ENCODE peak calls at places on chromosomes 2 and 18, in seven cellular contexts. D is GM13977, Z is body of pancreas, M is neural crest cell, L is AG10803, J is prostate gland, S is GM06990. O is an unnamed sample.

GRCh38 chr2:162221064-162221463 is 22.2 kb downstream of the FAP start:
- DNase-seq in D (peak; percentile 56), Z (peak; percentile 78), M (peak; percentile 47), L (peak; percentile 41), J (peak; percentile 20), S (peak; percentile 37), O (peak; percentile 73)

GRCh38 chr2:187655001-187655400 is 100.8 kb upstream of the TFPI start:
- DNase-seq in D (no peak), Z (no peak), M (no peak), L (no peak), J (no peak), S (no peak), O (no peak)

GRCh38 chr2:176854062-176854461 is 358.5 kb upstream of the HNRNPA3 start:
- DNase-seq in D (no peak), Z (no peak), M (no peak), L (no peak), J (no peak), S (no peak), O (no peak)

GRCh38 chr18:48897531-48897930 is 53.2 kb downstream of the SMAD7 start:
- DNase-seq in D (no peak), Z (no peak), M (no peak), L (peak; percentile 45), J (no peak), S (no peak), O (no peak)

GRCh38 chr2:33215299-33215698 is 261.1 kb upstream of the RASGRP3 start:
- DNase-seq in D (no peak), Z (peak; percentile 21), M (no peak), L (peak; percentile 92), J (no peak), S (no peak), O (no peak)

GRCh38 chr2:187541086-187542085 is 12.8 kb downstream of the TFPI start:
- DNase-seq in D (no peak), Z (peak; percentile 14), M (no peak), L (peak; percentile 92), J (no peak), S (no peak), O (no peak)

GRCh38 chr2:197322729-197323720 is 12.4 kb upstream of the ANKRD44 start:
- DNase-seq in D (no peak), Z (no peak), M (no peak), L (no peak), J (no peak), S (no peak), O (no peak)

GRCh38 chr2:74497777-74498499 is 1.5 kb downstream of the LBX2 start:
- DNase-seq in D (no peak), Z (peak; percentile 52), M (no peak), L (no peak), J (no peak), S (no peak), O (peak; percentile 55)

GRCh38 chr2:62304429-62305417 is 108.8 kb downstream of the B3GNT2 start:
- DNase-seq in D (no peak), Z (peak; percentile 43), M (no peak), L (peak; percentile 50), J (peak; percentile 28), S (peak; percentile 53), O (no peak)

GRCh38 chr18:27665264-27665799 is 480.2 kb upstream of the CHST9 start:
- DNase-seq in D (no peak), Z (no peak), M (no peak), L (no peak), J (no peak), S (no peak), O (no peak)

GRCh38 chr18:63302647-63303405 is 16.7 kb downstream of the BCL2 start:
- DNase-seq in D (no peak), Z (no peak), M (no peak), L (no peak), J (no peak), S (no peak), O (no peak)

GRCh38 chr18:75408554-75409506 is 18.7 kb downstream of the SMIM21 start:
- DNase-seq in D (no peak), Z (no peak), M (no peak), L (peak; percentile 96), J (no peak), S (no peak), O (no peak)

GRCh38 chr2:240095556-240096523 is 40.3 kb downstream of the COPS9 start:
- DNase-seq in D (no peak), Z (no peak), M (no peak), L (no peak), J (no peak), S (no peak), O (no peak)

GRCh38 chr2:240890691-240891090 is 5.3 kb downstream of the MAB21L4 start:
- DNase-seq in D (no peak), Z (no peak), M (no peak), L (no peak), J (no peak), S (no peak), O (no peak)

GRCh38 chr2:119311371-119311770 is 55.3 kb downstream of the C2orf76 start:
- DNase-seq in D (no peak), Z (no peak), M (no peak), L (no peak), J (no peak), S (no peak), O (no peak)

GRCh38 chr2:230234122-230234722 is 8.7 kb downstream of the SP140 start:
- DNase-seq in D (no peak), Z (no peak), M (no peak), L (no peak), J (no peak), S (no peak), O (no peak)

GRCh38 chr18:75607701-75608100 is 180.2 kb upstream of the SMIM21 start:
- DNase-seq in D (no peak), Z (no peak), M (no peak), L (peak; percentile 81), J (no peak), S (no peak), O (no peak)

GRCh38 chr2:65315042-65315441 is 87.4 kb downstream of the ACTR2 start:
- DNase-seq in D (no peak), Z (no peak), M (no peak), L (no peak), J (no peak), S (no peak), O (no peak)

GRCh38 chr2:25885933-25886332 is 7.6 kb upstream of the ASXL2 start:
- DNase-seq in D (no peak), Z (no peak), M (no peak), L (peak; percentile 34), J (no peak), S (no peak), O (no peak)

GRCh38 chr2:127174176-127174575 is 45.9 kb downstream of the CYP27C1 start:
- DNase-seq in D (no peak), Z (no peak), M (no peak), L (no peak), J (no peak), S (no peak), O (peak; percentile 38)

GRCh38 chr2:113117594-113118262 is 9.7 kb upstream of the IL1RN start:
- DNase-seq in D (no peak), Z (peak; percentile 30), M (no peak), L (peak; percentile 97), J (peak; percentile 93), S (no peak), O (no peak)

GRCh38 chr18:22176282-22176621 is 6.9 kb downstream of the GATA6 start:
- DNase-seq in D (no peak), Z (no peak), M (no peak), L (no peak), J (no peak), S (no peak), O (no peak)

GRCh38 chr2:112794131-112794733 is 9.9 kb upstream of the IL1A start:
- DNase-seq in D (peak; percentile 31), Z (peak; percentile 56), M (no peak), L (peak; percentile 95), J (peak; percentile 10), S (peak; percentile 38), O (peak; percentile 39)

GRCh38 chr2:226080323-226080722 is 680.8 kb downstream of the NYAP2 start:
- DNase-seq in D (no peak), Z (no peak), M (no peak), L (peak; percentile 74), J (no peak), S (no peak), O (no peak)

GRCh38 chr2:70851704-70852103 is 16.1 kb upstream of the CD207 start:
- DNase-seq in D (no peak), Z (no peak), M (no peak), L (no peak), J (no peak), S (peak; percentile 44), O (peak; percentile 67)

GRCh38 chr2:36670881-36671595 is 25.5 kb upstream of the VIT start:
- DNase-seq in D (no peak), Z (no peak), M (no peak), L (peak; percentile 69), J (no peak), S (no peak), O (no peak)

GRCh38 chr2:96143231-96143847 is 1.9 kb downstream of the DUSP2 start:
- DNase-seq in D (no peak), Z (peak; percentile 4), M (no peak), L (no peak), J (no peak), S (no peak), O (no peak)

GRCh38 chr2:238786792-238787490 is 60.9 kb upstream of the TWIST2 start:
- DNase-seq in D (no peak), Z (no peak), M (no peak), L (peak; percentile 87), J (no peak), S (no peak), O (no peak)
- TF ChIP-seq CTCF in D (no peak), Z (no peak), M (no peak), L (no peak), J (no peak), S (no peak), O (no peak)

DNA sequence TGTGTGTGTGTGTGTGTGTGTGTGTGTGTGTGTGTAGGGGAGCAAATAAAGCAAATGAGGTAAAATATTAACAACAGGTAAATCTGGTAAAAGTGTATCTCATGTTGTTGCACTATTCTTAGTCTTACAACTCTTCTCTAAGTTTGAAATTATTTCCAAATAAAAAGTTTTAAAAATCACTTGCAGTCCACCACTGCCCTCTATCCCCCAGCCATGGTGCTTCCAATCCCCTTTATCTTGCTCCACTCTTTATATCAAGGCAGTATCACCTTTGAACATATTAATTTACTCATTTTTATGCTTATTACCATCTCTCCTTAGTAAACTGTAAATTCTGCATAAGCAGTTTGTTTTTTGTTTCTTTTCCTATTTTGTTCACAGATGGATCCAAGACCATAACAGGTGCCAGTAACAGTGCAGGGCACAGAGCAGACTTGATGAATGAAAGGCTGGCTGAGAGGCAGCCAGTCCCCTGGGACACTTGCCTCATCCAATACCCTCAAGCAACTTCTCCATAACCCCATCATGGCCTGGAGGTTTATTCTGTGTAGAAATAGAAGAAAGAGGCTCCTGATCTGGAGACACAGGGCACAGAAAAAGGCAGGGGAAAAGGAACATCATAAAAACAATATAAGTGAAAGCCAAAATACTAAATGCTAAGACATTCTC is 67.6 kb downstream of the LDAH start:
- DNase-seq in D (no peak), Z (no peak), M (no peak), L (no peak), J (no peak), S (no peak), O (no peak)
- TF ChIP-seq CTCF in D (peak; percentile 11), Z (no peak), M (no peak), L (peak; percentile 6), J (no peak), S (no peak), O (no peak)

GRCh38 chr2:15872854-15873253 is 67.5 kb upstream of the MYCN start:
- DNase-seq in D (no peak), Z (no peak), M (no peak), L (no peak), J (no peak), S (no peak), O (no peak)
- TF ChIP-seq CTCF in D (no peak), Z (no peak), M (no peak), L (no peak), J (no peak), S (no peak), O (no peak)

GRCh38 chr18:274313-274712 is 6.5 kb upstream of the THOC1 start:
- DNase-seq in D (no peak), Z (no peak), M (no peak), L (no peak), J (no peak), S (no peak), O (no peak)
- TF ChIP-seq CTCF in D (no peak), Z (no peak), M (no peak), L (no peak), J (no peak), S (no peak), O (no peak)